ENCODE peak calls at places on chromosomes 3 and 15, in five cellular contexts. One of them, this sample, is unnamed.

GRCh38 chr3:4043867-4044575 is 244.8 kb downstream of the LRRN1 start:
- DNase-seq in cardiac fibroblast: no peak
- DNase-seq in natural killer cell: no peak
- DNase-seq in A673: no peak
- DNase-seq in H9: no peak
- DNase-seq in this sample: no peak

GRCh38 chr3:22117751-22118346 is 366.8 kb upstream of the ZNF385D start:
- DNase-seq in cardiac fibroblast: peak
- DNase-seq in natural killer cell: no peak
- DNase-seq in A673: peak
- DNase-seq in H9: no peak
- DNase-seq in this sample: peak

GRCh38 chr15:20348900-20349773 is 192.5 kb downstream of the GOLGA6L6 start:
- DNase-seq in cardiac fibroblast: no peak
- DNase-seq in natural killer cell: peak
- DNase-seq in A673: no peak
- DNase-seq in H9: peak
- DNase-seq in this sample: no peak

GRCh38 chr15:39592500-39592899 is 11.6 kb downstream of the THBS1 start:
- DNase-seq in cardiac fibroblast: peak
- DNase-seq in natural killer cell: no peak
- DNase-seq in A673: no peak
- DNase-seq in H9: no peak
- DNase-seq in this sample: peak

GRCh38 chr3:94249491-94250079 is 186.7 kb downstream of the NSUN3 start:
- DNase-seq in cardiac fibroblast: peak
- DNase-seq in natural killer cell: peak
- DNase-seq in A673: peak
- DNase-seq in H9: peak
- DNase-seq in this sample: peak

GRCh38 chr3:112303811-112304325 is 9.9 kb upstream of the SLC9C1 start:
- DNase-seq in cardiac fibroblast: peak
- DNase-seq in natural killer cell: no peak
- DNase-seq in A673: peak
- DNase-seq in H9: no peak
- DNase-seq in this sample: no peak

GRCh38 chr3:159859424-159859823 is 129.2 kb upstream of the IL12A start:
- DNase-seq in cardiac fibroblast: no peak
- DNase-seq in natural killer cell: no peak
- DNase-seq in A673: no peak
- DNase-seq in H9: no peak
- DNase-seq in this sample: no peak

GRCh38 chr3:66253790-66254620 is 33.2 kb downstream of the SLC25A26 start:
- DNase-seq in cardiac fibroblast: peak
- DNase-seq in natural killer cell: no peak
- DNase-seq in A673: peak
- DNase-seq in H9: no peak
- DNase-seq in this sample: no peak

GRCh38 chr3:30203301-30203700 is 403.1 kb upstream of the TGFBR2 start:
- DNase-seq in cardiac fibroblast: no peak
- DNase-seq in natural killer cell: no peak
- DNase-seq in A673: no peak
- DNase-seq in H9: no peak
- DNase-seq in this sample: peak

GRCh38 chr15:28133281-28133680 is 34.2 kb upstream of the OCA2 start:
- DNase-seq in cardiac fibroblast: no peak
- DNase-seq in natural killer cell: no peak
- DNase-seq in A673: no peak
- DNase-seq in H9: no peak
- DNase-seq in this sample: no peak

GRCh38 chr3:18830087-18830486 is 318.2 kb upstream of the KCNH8 start:
- DNase-seq in cardiac fibroblast: no peak
- DNase-seq in natural killer cell: no peak
- DNase-seq in A673: no peak
- DNase-seq in H9: no peak
- DNase-seq in this sample: no peak

GRCh38 chr3:184405075-184406060 is 25.5 kb downstream of the CHRD start:
- DNase-seq in cardiac fibroblast: no peak
- DNase-seq in natural killer cell: no peak
- DNase-seq in A673: no peak
- DNase-seq in H9: no peak
- DNase-seq in this sample: no peak

GRCh38 chr3:126197854-126198584 is 17.6 kb upstream of the ALDH1L1 start:
- DNase-seq in cardiac fibroblast: peak
- DNase-seq in natural killer cell: no peak
- DNase-seq in A673: peak
- DNase-seq in H9: peak
- DNase-seq in this sample: no peak

GRCh38 chr15:45183511-45183910 is 4.3 kb downstream of the SHF start:
- DNase-seq in cardiac fibroblast: no peak
- DNase-seq in natural killer cell: no peak
- DNase-seq in A673: no peak
- DNase-seq in H9: no peak
- DNase-seq in this sample: no peak

GRCh38 chr3:16500911-16501310 is 12.6 kb downstream of the RFTN1 start:
- DNase-seq in cardiac fibroblast: no peak
- DNase-seq in natural killer cell: no peak
- DNase-seq in A673: no peak
- DNase-seq in H9: no peak
- DNase-seq in this sample: no peak

GRCh38 chr3:101085752-101086151 is 92.5 kb upstream of the ABI3BP start:
- DNase-seq in cardiac fibroblast: no peak
- DNase-seq in natural killer cell: no peak
- DNase-seq in A673: no peak
- DNase-seq in H9: no peak
- DNase-seq in this sample: no peak

GRCh38 chr3:23713641-23714040 is 92.1 kb upstream of the UBE2E1 start:
- DNase-seq in cardiac fibroblast: no peak
- DNase-seq in natural killer cell: no peak
- DNase-seq in A673: no peak
- DNase-seq in H9: no peak
- DNase-seq in this sample: peak

GRCh38 chr15:77487479-77487861 is 66.8 kb downstream of the HMG20A start:
- DNase-seq in cardiac fibroblast: no peak
- DNase-seq in natural killer cell: no peak
- DNase-seq in A673: peak
- DNase-seq in H9: no peak
- DNase-seq in this sample: no peak

GRCh38 chr15:42427429-42428223 is 63.3 kb downstream of the ZNF106 start:
- DNase-seq in cardiac fibroblast: peak
- DNase-seq in natural killer cell: no peak
- DNase-seq in A673: peak
- DNase-seq in H9: no peak
- DNase-seq in this sample: peak

GRCh38 chr3:115961390-115961789 is 338.1 kb downstream of the GAP43 start:
- DNase-seq in cardiac fibroblast: peak
- DNase-seq in natural killer cell: no peak
- DNase-seq in A673: no peak
- DNase-seq in H9: no peak
- DNase-seq in this sample: no peak

GRCh38 chr3:158532099-158532734 is 38.8 kb upstream of the MLF1 start:
- DNase-seq in cardiac fibroblast: peak
- DNase-seq in natural killer cell: no peak
- DNase-seq in A673: peak
- DNase-seq in H9: no peak
- DNase-seq in this sample: no peak

DNA sequence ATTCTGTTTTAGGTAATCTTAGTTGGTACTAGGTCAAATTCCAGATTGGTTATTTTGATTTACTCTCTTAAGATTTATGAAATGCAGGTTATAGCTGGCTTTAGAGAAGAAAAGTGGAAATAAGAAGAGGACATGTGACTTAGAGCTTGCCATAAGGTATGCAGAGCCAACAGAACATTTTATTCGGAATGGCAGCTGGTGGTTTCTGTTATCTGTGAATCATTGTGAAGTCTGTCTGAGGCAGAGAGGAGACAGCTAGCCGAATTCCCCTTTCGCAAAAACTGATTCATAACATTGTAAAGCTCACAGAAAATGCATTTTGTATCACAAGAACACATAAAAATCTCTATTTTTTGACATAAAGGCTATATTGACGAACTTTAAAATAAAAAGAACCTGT is 82.0 kb downstream of the FILIP1L start:
- DNase-seq in cardiac fibroblast: peak
- DNase-seq in natural killer cell: no peak
- DNase-seq in A673: no peak
- DNase-seq in H9: no peak
- DNase-seq in this sample: peak
- TF ChIP-seq CTCF in cardiac fibroblast: no peak
- TF ChIP-seq CTCF in natural killer cell: no peak
- TF ChIP-seq CTCF in A673: no peak
- TF ChIP-seq CTCF in H9: no peak
- TF ChIP-seq CTCF in this sample: no peak

DNA sequence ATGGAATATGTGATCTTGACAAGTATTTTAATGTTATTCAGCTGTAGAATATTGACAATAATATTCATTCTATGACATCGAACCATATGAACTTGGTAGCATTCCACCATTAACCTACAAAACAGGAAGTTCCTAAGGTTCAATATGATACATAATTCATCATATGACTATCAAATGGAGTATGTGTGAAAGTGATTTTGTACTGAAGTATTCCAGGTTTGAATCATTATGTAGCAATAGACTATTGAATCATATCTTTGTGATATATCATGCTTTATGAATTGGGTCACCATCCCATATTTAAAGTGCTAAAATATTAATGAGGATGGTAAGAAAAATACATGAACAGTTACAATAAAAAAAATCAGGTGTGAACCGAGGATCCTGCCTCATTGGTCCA is 95.1 kb downstream of the TP63 start:
- DNase-seq in cardiac fibroblast: no peak
- DNase-seq in natural killer cell: no peak
- DNase-seq in A673: no peak
- DNase-seq in H9: no peak
- DNase-seq in this sample: no peak
- TF ChIP-seq CTCF in cardiac fibroblast: no peak
- TF ChIP-seq CTCF in natural killer cell: no peak
- TF ChIP-seq CTCF in A673: no peak
- TF ChIP-seq CTCF in H9: no peak
- TF ChIP-seq CTCF in this sample: no peak

DNA sequence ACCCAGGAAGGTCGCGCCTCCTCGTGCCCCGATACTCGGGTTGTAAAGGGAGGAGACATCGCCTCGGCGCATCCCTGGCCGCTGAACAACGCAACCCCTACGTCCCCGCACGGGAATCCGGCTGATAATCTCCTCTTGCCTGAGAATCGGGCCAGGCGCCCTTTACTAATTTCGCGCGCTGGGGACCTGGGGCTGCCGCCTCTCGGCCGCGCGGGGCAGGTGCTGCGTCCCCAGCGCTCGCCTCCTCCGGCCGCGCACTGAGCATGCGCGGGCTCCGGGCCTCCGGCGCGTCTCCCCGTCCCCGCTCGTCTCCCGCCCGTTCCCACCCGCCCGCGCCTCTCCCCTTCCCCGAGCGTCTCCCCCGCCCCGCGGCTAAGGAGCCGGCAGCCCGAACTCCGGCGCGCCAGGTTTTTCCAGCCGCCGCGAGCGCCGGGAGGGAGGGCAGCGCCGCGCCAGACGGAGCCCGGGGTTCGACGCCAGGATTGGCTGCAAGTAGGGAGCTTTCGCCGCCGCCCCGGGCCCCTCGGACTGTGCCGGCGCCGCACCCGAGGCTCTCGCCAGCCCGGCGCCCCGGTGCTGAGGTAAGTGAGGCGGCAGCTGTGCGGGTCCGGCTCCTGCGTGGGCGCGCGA is at the start of gene CNTN4:
- DNase-seq in cardiac fibroblast: peak
- DNase-seq in natural killer cell: no peak
- DNase-seq in A673: peak
- DNase-seq in H9: peak
- DNase-seq in this sample: no peak
- TF ChIP-seq CTCF in cardiac fibroblast: no peak
- TF ChIP-seq CTCF in natural killer cell: no peak
- TF ChIP-seq CTCF in A673: no peak
- TF ChIP-seq CTCF in H9: peak
- TF ChIP-seq CTCF in this sample: no peak

GRCh38 chr3:188905991-188906635 is 265.7 kb upstream of the TPRG1 start:
- DNase-seq in cardiac fibroblast: no peak
- DNase-seq in natural killer cell: no peak
- DNase-seq in A673: peak
- DNase-seq in H9: no peak
- DNase-seq in this sample: no peak
- TF ChIP-seq CTCF in cardiac fibroblast: no peak
- TF ChIP-seq CTCF in natural killer cell: no peak
- TF ChIP-seq CTCF in A673: no peak
- TF ChIP-seq CTCF in H9: no peak
- TF ChIP-seq CTCF in this sample: no peak

DNA sequence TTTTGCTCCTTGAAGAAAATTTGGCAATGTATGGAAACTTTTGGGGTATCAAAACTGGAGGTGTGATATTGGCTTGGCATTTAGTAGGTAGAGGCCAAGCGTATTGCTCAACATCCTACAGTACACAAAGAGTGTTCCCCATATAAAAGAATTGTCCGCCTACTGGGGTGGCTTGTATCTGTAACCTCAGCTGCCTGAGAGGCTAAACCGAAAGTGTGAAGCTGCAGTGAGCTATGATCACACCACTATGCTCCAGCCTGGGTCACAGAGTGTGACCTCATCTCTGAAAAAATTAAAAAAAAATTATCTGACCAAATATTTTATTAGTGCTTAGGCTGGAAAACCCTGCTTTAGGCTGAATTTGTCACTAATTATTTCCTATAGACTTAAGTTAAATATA is 483.9 kb downstream of the PYDC2 start:
- DNase-seq in cardiac fibroblast: no peak
- DNase-seq in natural killer cell: no peak
- DNase-seq in A673: no peak
- DNase-seq in H9: no peak
- DNase-seq in this sample: no peak
- TF ChIP-seq CTCF in cardiac fibroblast: no peak
- TF ChIP-seq CTCF in natural killer cell: no peak
- TF ChIP-seq CTCF in A673: no peak
- TF ChIP-seq CTCF in H9: no peak
- TF ChIP-seq CTCF in this sample: no peak

GRCh38 chr3:36942632-36943248 is 2.1 kb downstream of the TRANK1 start:
- DNase-seq in cardiac fibroblast: no peak
- DNase-seq in natural killer cell: no peak
- DNase-seq in A673: no peak
- DNase-seq in H9: no peak
- DNase-seq in this sample: no peak

GRCh38 chr3:36944012-36944640 is 728 bp downstream of the TRANK1 start:
- DNase-seq in cardiac fibroblast: peak
- DNase-seq in natural killer cell: peak
- DNase-seq in A673: peak
- DNase-seq in H9: peak
- DNase-seq in this sample: no peak

GRCh38 chr3:36943601-36944000 is 1.3 kb downstream of the TRANK1 start:
- DNase-seq in cardiac fibroblast: no peak
- DNase-seq in natural killer cell: no peak
- DNase-seq in A673: no peak
- DNase-seq in H9: no peak
- DNase-seq in this sample: no peak

GRCh38 chr3:36944641-36945270 is at the start of gene TRANK1:
- DNase-seq in cardiac fibroblast: peak
- DNase-seq in natural killer cell: peak
- DNase-seq in A673: peak
- DNase-seq in H9: peak
- DNase-seq in this sample: no peak

GRCh38 chr3:36945326-36945980 is 599 bp upstream of the TRANK1 start:
- DNase-seq in cardiac fibroblast: no peak
- DNase-seq in natural killer cell: no peak
- DNase-seq in A673: no peak
- DNase-seq in H9: no peak
- DNase-seq in this sample: no peak
- TF ChIP-seq CTCF in cardiac fibroblast: no peak
- TF ChIP-seq CTCF in natural killer cell: no peak
- TF ChIP-seq CTCF in A673: no peak
- TF ChIP-seq CTCF in H9: no peak
- TF ChIP-seq CTCF in this sample: no peak